ENCODE peak calls at places on chromosomes 16 and 17, in seven cellular contexts. O is nucleus accumbens; U is adipocyte; C is renal cortical epithelial cell; D is stimulated activated CD8-positive, alpha-beta memory T cell treated with anti-CD3 and anti-CD28 coated beads, Interleukin-15, amount 100 ng/mL, for 48 hours; J is H54; A is NCI-H1417 treated with DMSO at 0.1 percent for 48 hours. T is an unnamed sample.

GRCh38 chr16:4213721-4214120 is 28.2 kb downstream of the SRL start:
- DNase-seq in A (no peak), C (peak; percentile 87), O (no peak), J (no peak), D (no peak), U (no peak), T (no peak)

GRCh38 chr17:12231027-12231682 is 210.5 kb downstream of the MAP2K4 start:
- DNase-seq in J (no peak), C (no peak), O (no peak), U (peak; percentile 54), A (no peak), D (no peak), T (no peak)

GRCh38 chr16:49116873-49117272 is 164.8 kb downstream of the CBLN1 start:
- DNase-seq in A (no peak), U (no peak), C (no peak), D (no peak), J (peak; percentile 39), O (no peak), T (no peak)

GRCh38 chr16:27446721-27447120 is 44.7 kb downstream of the IL21R start:
- DNase-seq in A (no peak), C (no peak), U (no peak), D (peak; percentile 57), O (no peak), J (no peak), T (no peak)

GRCh38 chr17:64354824-64355535 is 35.7 kb downstream of the PECAM1 start:
- DNase-seq in U (peak; percentile 66), D (no peak), O (no peak), C (no peak), J (no peak), A (no peak), T (no peak)

GRCh38 chr16:2752850-2753522 is 548 bp downstream of the SRRM2 start:
- DNase-seq in O (no peak), U (peak; percentile 91), C (peak; percentile 27), J (peak; percentile 85), D (peak; percentile 71), A (peak; percentile 48), T (peak; percentile 86)

GRCh38 chr17:32033223-32033622 is 26.0 kb downstream of the LRRC37B start:
- DNase-seq in U (no peak), A (no peak), J (no peak), C (no peak), D (no peak), O (no peak), T (no peak)

GRCh38 chr17:16371742-16372141 is 9.1 kb upstream of the UBB start:
- DNase-seq in J (no peak), A (no peak), D (no peak), C (no peak), O (no peak), U (peak; percentile 24), T (no peak)

GRCh38 chr17:45320931-45321461 is 4.2 kb upstream of the MAP3K14 start:
- DNase-seq in D (no peak), J (peak; percentile 90), A (no peak), C (peak; percentile 98), O (no peak), U (peak; percentile 96), T (no peak)

GRCh38 chr17:81948635-81949378 is 1.8 kb upstream of the MYADML2 start:
- DNase-seq in C (no peak), U (no peak), O (no peak), J (no peak), D (no peak), A (no peak), T (no peak)

GRCh38 chr17:34584805-34585416 is 5.5 kb downstream of the TMEM132E start:
- DNase-seq in D (no peak), J (peak; percentile 28), U (peak; percentile 5), O (no peak), A (no peak), C (peak; percentile 31), T (no peak)

GRCh38 chr16:87435399-87436224 is 43.5 kb downstream of the MAP1LC3B start:
- DNase-seq in U (peak; percentile 48), J (peak; percentile 16), D (no peak), A (no peak), O (no peak), C (no peak), T (no peak)

GRCh38 chr17:28404812-28405570 is 1.0 kb downstream of the SLC46A1 start:
- DNase-seq in O (no peak), J (no peak), A (no peak), C (no peak), D (no peak), U (peak; percentile 18), T (no peak)

GRCh38 chr17:74872313-74873035 is at the start of gene FDXR:
- DNase-seq in D (no peak), J (no peak), C (no peak), O (no peak), U (no peak), A (no peak), T (no peak)

T was measured in occipital lobe.